ENCODE peak calls at places on chromosomes 4 and X, in six cellular contexts. Q is heart right ventricle; Z is uterus; D is suprapubic skin; E is CD4-positive, alpha-beta memory T cell; V is fibroblast of lung. S is an unnamed sample.

GRCh38 chr4:79429113-79430034 is 21.3 kb upstream of the GK2 start:
- DNase-seq in Q (no peak), Z (no peak), D (no peak), E (no peak), V (no peak), S (no peak)

GRCh38 chrX:42619068-42619467 is 158.9 kb downstream of the PPP1R2C start:
- DNase-seq in Q (no peak), Z (no peak), D (no peak), E (no peak), V (no peak), S (no peak)

GRCh38 chrX:150361777-150362351 is 1.3 kb upstream of the MAMLD1 start:
- DNase-seq in Q (peak), Z (no peak), D (no peak), E (no peak), V (no peak), S (no peak)

GRCh38 chrX:148933881-148934280 is 433.5 kb downstream of the AFF2 start:
- DNase-seq in Q (no peak), Z (no peak), D (no peak), E (no peak), V (no peak), S (no peak)

GRCh38 chr4:173529505-173530325 is at the start of gene HAND2:
- DNase-seq in Q (peak), Z (peak), D (peak), E (no peak), V (peak), S (no peak)

GRCh38 chrX:147912093-147912801 is 528 bp downstream of the FMR1 start:
- DNase-seq in Q (no peak), Z (peak), D (peak), E (peak), V (peak), S (peak)

GRCh38 chr4:147057631-147057980 is 111.9 kb upstream of the TTC29 start:
- DNase-seq in Q (no peak), Z (no peak), D (no peak), E (no peak), V (peak), S (no peak)

GRCh38 chrX:57817302-57817701 is 93.0 kb downstream of the ZXDA start:
- DNase-seq in Q (no peak), Z (no peak), D (no peak), E (no peak), V (peak), S (no peak)

GRCh38 chr4:2832309-2832980 is 11.2 kb upstream of the ADD1 start:
- DNase-seq in Q (no peak), Z (peak), D (no peak), E (no peak), V (no peak), S (no peak)

GRCh38 chr4:4606321-4606720 is 64.5 kb upstream of the STX18 start:
- DNase-seq in Q (no peak), Z (no peak), D (no peak), E (no peak), V (peak), S (no peak)

GRCh38 chr4:85955614-85956295 is 404.1 kb downstream of the MAPK10 start:
- DNase-seq in Q (no peak), Z (no peak), D (no peak), E (no peak), V (no peak), S (no peak)

GRCh38 chrX:47854474-47854873 is 17.8 kb downstream of the ZNF81 start:
- DNase-seq in Q (no peak), Z (peak), D (no peak), E (peak), V (peak), S (no peak)

GRCh38 chr4:21992330-21992729 is 43.8 kb upstream of the KCNIP4 start:
- DNase-seq in Q (no peak), Z (no peak), D (no peak), E (no peak), V (peak), S (no peak)

GRCh38 chr4:36285784-36286480 is 4.5 kb downstream of the DTHD1 start:
- DNase-seq in Q (no peak), Z (no peak), D (no peak), E (peak), V (no peak), S (no peak)

GRCh38 chr4:22496165-22496813 is 19.6 kb downstream of the ADGRA3 start:
- DNase-seq in Q (no peak), Z (no peak), D (no peak), E (no peak), V (no peak), S (no peak)

GRCh38 chr4:112589207-112589606 is 47.5 kb downstream of the ZGRF1 start:
- DNase-seq in Q (no peak), Z (no peak), D (no peak), E (no peak), V (peak), S (no peak)

GRCh38 chr4:13821522-13821921 is 194.0 kb upstream of the BOD1L1 start:
- DNase-seq in Q (no peak), Z (no peak), D (no peak), E (no peak), V (no peak), S (no peak)

GRCh38 chrX:110568396-110568795 is 209.7 kb downstream of the RTL9 start:
- DNase-seq in Q (no peak), Z (no peak), D (no peak), E (no peak), V (no peak), S (no peak)

GRCh38 chr4:15781427-15782095 is 3.4 kb downstream of the CD38 start:
- DNase-seq in Q (no peak), Z (no peak), D (no peak), E (no peak), V (no peak), S (no peak)

GRCh38 chr4:152943673-152944072 is 7.5 kb downstream of the FHDC1 start:
- DNase-seq in Q (no peak), Z (peak), D (no peak), E (no peak), V (no peak), S (no peak)

GRCh38 chrX:130049821-130050220 is 60.5 kb downstream of the ELF4 start:
- DNase-seq in Q (no peak), Z (no peak), D (no peak), E (no peak), V (no peak), S (no peak)

DNA sequence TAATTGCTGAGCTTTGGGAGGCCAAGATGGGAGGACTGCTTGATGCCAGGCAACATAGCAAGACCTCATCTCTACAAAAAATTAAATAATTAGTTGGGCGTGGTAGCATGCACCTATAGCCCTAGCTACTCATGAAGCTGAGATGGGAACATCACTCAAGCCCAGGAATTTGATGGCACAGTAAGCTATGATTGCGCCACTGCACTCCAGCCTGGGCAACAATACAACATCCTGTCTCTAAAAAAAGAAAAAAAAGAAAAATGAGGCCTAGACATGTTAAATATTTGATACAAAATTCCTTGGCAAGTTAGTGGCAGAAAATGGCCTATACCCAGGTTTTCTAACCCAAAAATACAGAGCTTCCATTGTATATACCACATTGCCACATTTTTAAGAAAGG is 88.1 kb upstream of the MAB21L2 start:
- DNase-seq in Q (no peak), Z (no peak), D (no peak), E (no peak), V (peak), S (no peak)
- H3K27ac ChIP-seq in Q (no peak), Z (no peak), D (no peak), E (no peak), V (no peak), S (no peak)

GRCh38 chr4:28269426-28269825 is 1408.8 kb downstream of the STIM2 start:
- DNase-seq in Q (no peak), Z (no peak), D (no peak), E (no peak), V (no peak), S (no peak)

DNA sequence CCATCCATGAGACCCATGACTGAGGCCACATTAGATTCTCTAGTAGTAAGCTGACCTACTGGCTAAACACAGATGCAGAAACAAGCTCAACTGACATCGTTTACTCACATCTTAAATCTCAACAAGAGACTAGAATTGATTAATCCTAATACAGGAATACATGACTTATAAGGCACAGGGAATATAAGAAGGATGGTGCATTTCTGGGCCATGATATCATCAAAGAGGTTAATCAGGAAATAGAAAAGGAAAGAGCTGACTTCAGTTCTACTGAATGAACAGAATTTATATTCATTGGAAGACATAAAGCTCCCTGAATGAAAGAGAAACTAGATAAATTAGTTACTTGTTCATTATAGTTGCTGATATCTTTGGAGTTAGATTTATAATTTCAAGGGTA is 1406.5 kb downstream of the STIM2 start:
- DNase-seq in Q (no peak), Z (no peak), D (no peak), E (no peak), V (no peak), S (no peak)
- H3K27ac ChIP-seq in Q (no peak), Z (no peak), D (no peak), E (no peak), V (no peak), S (no peak)

DNA sequence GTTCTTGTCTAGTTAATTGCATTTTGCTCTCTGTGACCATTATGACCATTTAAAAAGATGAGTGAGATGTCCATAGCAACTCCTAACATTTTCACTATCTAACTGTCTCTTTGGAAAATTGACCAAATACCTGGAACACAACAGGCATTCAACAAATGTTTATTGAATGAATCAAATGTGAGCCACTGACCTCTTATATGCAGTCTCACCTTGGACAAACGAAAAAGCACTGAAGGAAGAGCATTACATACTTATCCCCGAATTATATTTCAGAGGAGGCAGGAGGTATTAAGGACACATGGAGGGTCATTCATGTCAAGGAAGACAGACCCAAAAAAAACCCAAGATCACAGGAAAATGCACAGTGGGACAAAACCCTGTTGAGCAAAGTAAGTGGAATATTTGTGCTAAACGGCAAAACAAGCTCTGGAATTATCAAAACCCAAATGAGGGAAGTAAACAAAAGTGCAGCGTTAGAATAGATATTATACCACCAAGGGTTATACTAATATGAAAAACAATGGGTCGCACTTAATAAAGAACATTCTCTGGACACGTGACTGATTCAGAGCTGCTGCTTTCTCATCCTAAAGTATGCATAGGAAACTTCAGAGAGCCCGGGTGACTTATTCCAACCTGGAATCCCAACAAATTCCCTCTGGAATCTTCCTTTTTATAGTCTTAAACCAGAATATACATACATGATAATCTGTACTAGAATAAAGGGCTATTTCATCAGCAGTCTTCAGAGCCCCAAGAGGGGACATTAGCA is 131.9 kb downstream of the AMELX start:
- DNase-seq in Q (no peak), Z (no peak), D (no peak), E (no peak), V (no peak), S (no peak)
- H3K27ac ChIP-seq in Q (no peak), Z (no peak), D (no peak), E (no peak), V (no peak), S (no peak)

DNA sequence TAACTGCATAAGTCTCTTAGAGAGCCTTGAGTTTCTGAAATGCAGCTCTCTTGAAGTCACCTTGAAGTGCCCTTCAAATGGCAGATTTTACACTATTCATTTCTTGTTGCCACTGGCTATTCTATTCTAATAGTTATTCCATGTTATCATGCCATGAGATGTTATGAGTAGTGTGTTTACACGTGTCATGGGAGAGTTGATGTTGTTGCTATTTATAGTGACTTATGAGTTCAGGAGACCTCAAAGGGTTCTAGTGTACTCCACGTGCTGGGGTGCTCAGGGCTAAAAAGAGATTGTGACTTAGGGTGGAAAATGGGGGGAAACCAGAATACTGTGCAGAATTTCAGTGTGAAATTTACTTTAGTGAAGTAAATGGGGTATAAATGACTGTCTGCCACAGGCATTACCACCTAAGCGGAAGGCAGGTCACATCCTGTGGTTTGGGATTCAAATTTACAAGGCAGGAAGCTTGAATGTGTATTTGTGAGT is 77.1 kb upstream of the SLC4A4 start:
- DNase-seq in Q (no peak), Z (no peak), D (no peak), E (no peak), V (no peak), S (no peak)
- H3K27ac ChIP-seq in Q (peak), Z (no peak), D (no peak), E (no peak), V (peak), S (no peak)

GRCh38 chrX:108313662-108314061 is 124.6 kb downstream of the COL4A6 start:
- DNase-seq in Q (no peak), Z (no peak), D (no peak), E (no peak), V (no peak), S (no peak)
- H3K27ac ChIP-seq in Q (no peak), Z (no peak), D (no peak), E (no peak), V (no peak), S (no peak)

GRCh38 chrX:153945956-153946909 is 1.8 kb upstream of the RENBP start:
- DNase-seq in Q (no peak), Z (no peak), D (no peak), E (no peak), V (no peak), S (no peak)

GRCh38 chrX:153944800-153945150 is 332 bp upstream of the RENBP start:
- DNase-seq in Q (no peak), Z (no peak), D (no peak), E (no peak), V (no peak), S (no peak)

GRCh38 chrX:153946910-153947769 is 2.7 kb upstream of the RENBP start:
- DNase-seq in Q (peak), Z (no peak), D (no peak), E (peak), V (peak), S (no peak)

GRCh38 chrX:153948847-153949819 is 4.7 kb upstream of the RENBP start:
- DNase-seq in Q (no peak), Z (no peak), D (no peak), E (no peak), V (no peak), S (no peak)

GRCh38 chrX:153948002-153948466 is 3.6 kb upstream of the RENBP start:
- DNase-seq in Q (no peak), Z (no peak), D (no peak), E (no peak), V (no peak), S (no peak)
- H3K27ac ChIP-seq in Q (peak), Z (peak), D (no peak), E (no peak), V (no peak), S (no peak)

S was measured in substantia nigra.